ENCODE peak calls at places on chromosomes 1 and 21, in five cellular contexts. T is cardiac muscle cell, Y is tibial artery, J is WERI-Rb-1, O is thoracic aorta. S is an unnamed sample.

GRCh38 chr1:201646623-201647022 is 107.7 kb downstream of the NAV1 start:
- DNase-seq in T (no peak), Y (no peak), J (no peak), O (no peak), S (no peak)

GRCh38 chr1:17545354-17545753 is 5.9 kb downstream of the ARHGEF10L start:
- DNase-seq in J (no peak), T (peak), Y (no peak), O (no peak), S (no peak)

GRCh38 chr1:235873045-235873444 is 6.3 kb upstream of the LYST start:
- DNase-seq in Y (no peak), O (no peak), J (no peak), T (no peak), S (no peak)

GRCh38 chr1:94988356-94988755 is 61.4 kb upstream of the CNN3 start:
- DNase-seq in T (no peak), O (no peak), Y (no peak), J (no peak), S (no peak)

GRCh38 chr1:95728841-95729240 is 494.8 kb downstream of the RWDD3 start:
- DNase-seq in T (no peak), O (no peak), J (no peak), Y (no peak), S (no peak)

GRCh38 chr21:32184485-32184884 is 94.4 kb downstream of the MIS18A start:
- DNase-seq in O (no peak), Y (no peak), T (no peak), J (peak), S (no peak)

GRCh38 chr1:221783437-221783836 is 41.5 kb upstream of the DUSP10 start:
- DNase-seq in Y (no peak), T (no peak), O (no peak), J (no peak), S (no peak)

GRCh38 chr1:192539450-192540132 is 36.0 kb upstream of the RGS1 start:
- DNase-seq in Y (no peak), T (peak), J (no peak), O (no peak), S (no peak)

GRCh38 chr21:44732956-44733355 is 21.6 kb upstream of the TSPEAR start:
- DNase-seq in O (no peak), T (no peak), Y (no peak), J (no peak), S (peak)

GRCh38 chr1:186420923-186421322 is 40.0 kb downstream of the PDC start:
- DNase-seq in Y (no peak), O (no peak), J (no peak), T (no peak), S (peak)

GRCh38 chr21:26091480-26092018 is 79.0 kb downstream of the APP start:
- DNase-seq in T (no peak), J (no peak), O (no peak), Y (no peak), S (no peak)
- TF ChIP-seq CTCF in T (no peak), J (peak), O (no peak), Y (no peak), S (no peak)

GRCh38 chr1:37015713-37016112 is 18.6 kb downstream of the GRIK3 start:
- DNase-seq in Y (no peak), J (no peak), T (no peak), O (no peak), S (no peak)

GRCh38 chr1:37016121-37016520 is 18.2 kb downstream of the GRIK3 start:
- DNase-seq in Y (no peak), J (no peak), O (no peak), T (no peak), S (no peak)

GRCh38 chr1:37017737-37018136 is 16.6 kb downstream of the GRIK3 start:
- DNase-seq in T (no peak), Y (no peak), O (no peak), J (no peak), S (no peak)

GRCh38 chr1:37020653-37021277 is 13.6 kb downstream of the GRIK3 start:
- DNase-seq in O (no peak), Y (no peak), J (no peak), T (no peak), S (peak)
- TF ChIP-seq CTCF in O (no peak), Y (no peak), J (no peak), T (peak), S (no peak)

GRCh38 chr1:181318858-181319235 is 164.5 kb upstream of the CACNA1E start:
- DNase-seq in O (no peak), J (no peak), Y (no peak), T (peak), S (no peak)

GRCh38 chr1:181317261-181317924 is 165.9 kb upstream of the CACNA1E start:
- DNase-seq in J (no peak), Y (no peak), O (no peak), T (no peak), S (no peak)

GRCh38 chr1:181319903-181320302 is 163.4 kb upstream of the CACNA1E start:
- DNase-seq in J (no peak), O (no peak), T (no peak), Y (no peak), S (no peak)

GRCh38 chr1:181314959-181315358 is 168.4 kb upstream of the CACNA1E start:
- DNase-seq in Y (no peak), J (no peak), T (no peak), O (no peak), S (no peak)

GRCh38 chr1:181318022-181318857 is 165.1 kb upstream of the CACNA1E start:
- DNase-seq in O (no peak), Y (no peak), J (peak), T (peak), S (no peak)
- TF ChIP-seq CTCF in O (no peak), Y (no peak), J (no peak), T (no peak), S (no peak)

GRCh38 chr1:3471356-3472087 is 17.1 kb downstream of the ARHGEF16 start:
- DNase-seq in O (no peak), Y (no peak), J (peak), T (peak), S (no peak)
- TF ChIP-seq CTCF in O (no peak), Y (peak), J (peak), T (peak), S (no peak)

GRCh38 chr1:156615946-156616345 is 3.3 kb upstream of the HAPLN2 start:
- DNase-seq in J (no peak), Y (peak), T (no peak), O (no peak), S (no peak)

GRCh38 chr1:156618853-156619581 is at the start of gene HAPLN2:
- DNase-seq in Y (no peak), J (peak), T (no peak), O (no peak), S (no peak)

GRCh38 chr1:156619582-156619955 is 354 bp downstream of the HAPLN2 start:
- DNase-seq in O (no peak), Y (no peak), J (no peak), T (no peak), S (no peak)

DNA sequence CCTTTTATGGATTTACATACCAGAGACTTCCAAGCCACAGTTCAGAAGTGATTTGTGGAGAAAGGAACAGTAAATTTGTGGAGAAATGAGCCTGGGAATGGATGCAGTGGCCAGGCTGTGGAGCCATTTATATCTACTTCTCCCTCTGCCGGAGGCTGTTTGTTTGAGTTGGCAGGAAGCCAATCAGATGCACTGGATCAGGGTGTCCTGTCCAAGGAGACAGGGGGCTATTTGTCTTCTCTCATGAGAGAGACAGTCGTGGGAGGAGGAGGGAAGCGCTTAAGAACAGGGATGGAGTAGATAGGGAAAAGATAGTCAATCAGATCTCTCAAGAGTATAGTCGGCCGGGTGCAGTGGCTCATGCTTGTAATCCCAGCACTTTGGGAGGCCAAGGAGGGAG is 2.8 kb upstream of the HAPLN2 start:
- DNase-seq in O (no peak), J (peak), T (peak), Y (peak), S (no peak)
- TF ChIP-seq CTCF in O (no peak), J (peak), T (peak), Y (no peak), S (no peak)